ENCODE peak calls at places on chromosomes 4 and X, in five cellular contexts. G, D, T, U and C are unnamed samples.

GRCh38 chr4:186695392-186695791 is 28.3 kb downstream of the FAT1 start:
- DNase-seq in G (no peak), D (no peak), T (no peak), U (no peak), C (no peak)

GRCh38 chrX:81259008-81259713 is 57.3 kb downstream of the SH3BGRL start:
- DNase-seq in G (no peak), D (no peak), T (no peak), U (no peak), C (peak)

GRCh38 chr4:25722964-25723363 is 67.3 kb downstream of the SLC34A2 start:
- DNase-seq in G (no peak), D (no peak), T (no peak), U (no peak), C (no peak)

GRCh38 chrX:39756086-39756883 is 341.5 kb downstream of the BCOR start:
- DNase-seq in G (no peak), D (no peak), T (peak), U (no peak), C (no peak)

GRCh38 chr4:149063007-149063406 is 620.8 kb upstream of the NR3C2 start:
- DNase-seq in G (no peak), D (no peak), T (no peak), U (no peak), C (no peak)

GRCh38 chrX:19964017-19964710 is 26.7 kb downstream of the BCLAF3 start:
- DNase-seq in G (no peak), D (no peak), T (no peak), U (no peak), C (no peak)

GRCh38 chrX:71053217-71053621 is 14.9 kb downstream of the SNX12 start:
- DNase-seq in G (no peak), D (peak), T (no peak), U (no peak), C (no peak)

GRCh38 chrX:11579856-11580595 is 85.7 kb downstream of the ARHGAP6 start:
- DNase-seq in G (no peak), D (no peak), T (no peak), U (no peak), C (no peak)

GRCh38 chrX:34638116-34638515 is 19.0 kb downstream of the TMEM47 start:
- DNase-seq in G (peak), D (no peak), T (peak), U (peak), C (peak)

GRCh38 chrX:104376937-104377336 is 122.2 kb upstream of the ESX1 start:
- DNase-seq in G (no peak), D (no peak), T (no peak), U (no peak), C (no peak)

GRCh38 chrX:38880460-38880859 is 79.2 kb downstream of the MID1IP1 start:
- DNase-seq in G (peak), D (no peak), T (peak), U (no peak), C (peak)

GRCh38 chrX:38236901-38237615 is 16.4 kb upstream of the SRPX start:
- DNase-seq in G (no peak), D (no peak), T (no peak), U (no peak), C (no peak)

GRCh38 chr4:152028131-152028530 is 267.3 kb upstream of the GATB start:
- DNase-seq in G (no peak), D (no peak), T (no peak), U (no peak), C (no peak)

GRCh38 chr4:17398035-17398434 is 113.9 kb downstream of the QDPR start:
- DNase-seq in G (no peak), D (no peak), T (no peak), U (no peak), C (no peak)

GRCh38 chrX:65697173-65697572 is 29.7 kb downstream of the MSN start:
- DNase-seq in G (no peak), D (no peak), T (no peak), U (no peak), C (peak)

GRCh38 chr4:762211-763190 is 56.9 kb downstream of the PCGF3 start:
- DNase-seq in G (peak), D (no peak), T (peak), U (no peak), C (no peak)

GRCh38 chrX:39599339-39599738 is 498.4 kb downstream of the BCOR start:
- DNase-seq in G (no peak), D (no peak), T (no peak), U (no peak), C (no peak)

GRCh38 chr4:177214935-177215334 is 94.7 kb upstream of the NEIL3 start:
- DNase-seq in G (no peak), D (no peak), T (no peak), U (no peak), C (peak)

GRCh38 chr4:157389751-157390150 is 169.2 kb downstream of the GRIA2 start:
- DNase-seq in G (no peak), D (no peak), T (no peak), U (no peak), C (no peak)

GRCh38 chrX:103629295-103630170 is 758 bp downstream of the TCEAL1 start:
- DNase-seq in G (peak), D (no peak), T (peak), U (peak), C (peak)

GRCh38 chr4:88008624-88009235 is 1.3 kb downstream of the PKD2 start:
- DNase-seq in G (no peak), D (no peak), T (peak), U (no peak), C (no peak)

GRCh38 chrX:41594634-41595033 is 94.1 kb upstream of the GPR34 start:
- DNase-seq in G (no peak), D (no peak), T (no peak), U (no peak), C (no peak)

GRCh38 chr4:52038109-52038912 is at the start of gene SGCB:
- DNase-seq in G (no peak), D (no peak), T (peak), U (peak), C (peak)

GRCh38 chr4:135371137-135371536 is 1169.5 kb upstream of the PABPC4L start:
- DNase-seq in G (peak), D (no peak), T (no peak), U (no peak), C (no peak)

GRCh38 chrX:10166248-10166716 is 9.5 kb downstream of the CLCN4 start:
- DNase-seq in G (no peak), D (no peak), T (no peak), U (peak), C (no peak)

GRCh38 chr4:99013402-99013843 is 17.9 kb downstream of the METAP1 start:
- DNase-seq in G (peak), D (no peak), T (no peak), U (no peak), C (peak)

GRCh38 chr4:71599588-71599987 is 184.3 kb downstream of the GC start:
- DNase-seq in G (no peak), D (no peak), T (no peak), U (no peak), C (no peak)

GRCh38 chr4:123017636-123018390 is 95.4 kb upstream of the NUDT6 start:
- DNase-seq in G (no peak), D (no peak), T (peak), U (no peak), C (peak)

GRCh38 chr4:154608555-154609252 is 3.8 kb downstream of the FGG start:
- DNase-seq in G (no peak), D (no peak), T (no peak), U (no peak), C (no peak)

GRCh38 chr4:74431113-74431826 is 13.7 kb upstream of the AREG start:
- DNase-seq in G (no peak), D (peak), T (no peak), U (no peak), C (no peak)

GRCh38 chr4:113553082-113553481 is 208.5 kb downstream of the CAMK2D start:
- DNase-seq in G (no peak), D (no peak), T (no peak), U (no peak), C (no peak)

GRCh38 chrX:72169008-72169728 is 12.4 kb upstream of the PIN4 start:
- DNase-seq in G (no peak), D (no peak), T (no peak), U (no peak), C (no peak)

GRCh38 chr4:27635936-27636913 is 775.6 kb downstream of the STIM2 start:
- DNase-seq in G (no peak), D (peak), T (no peak), U (no peak), C (no peak)

GRCh38 chr4:163523791-163524365 is 29.4 kb downstream of the TMA16 start:
- DNase-seq in G (no peak), D (no peak), T (no peak), U (no peak), C (no peak)

GRCh38 chrX:141341341-141341740 is 99.0 kb upstream of the SPANXC start:
- DNase-seq in G (no peak), D (no peak), T (peak), U (no peak), C (peak)

GRCh38 chrX:30659421-30659820 is 6.2 kb downstream of the GK start:
- DNase-seq in G (no peak), D (no peak), T (peak), U (peak), C (peak)

GRCh38 chr4:77854431-77855111 is 8.1 kb upstream of the MRPL1 start:
- DNase-seq in G (no peak), D (no peak), T (no peak), U (no peak), C (no peak)

GRCh38 chr4:151942971-151943370 is 182.2 kb upstream of the GATB start:
- DNase-seq in G (no peak), D (no peak), T (no peak), U (no peak), C (no peak)

GRCh38 chr4:140049024-140049923 is 104.7 kb downstream of the MAML3 start:
- DNase-seq in G (peak), D (no peak), T (peak), U (no peak), C (peak)
- TF ChIP-seq SMC3 in G (no peak), D (no peak), T (peak), U (no peak), C (no peak)

DNA sequence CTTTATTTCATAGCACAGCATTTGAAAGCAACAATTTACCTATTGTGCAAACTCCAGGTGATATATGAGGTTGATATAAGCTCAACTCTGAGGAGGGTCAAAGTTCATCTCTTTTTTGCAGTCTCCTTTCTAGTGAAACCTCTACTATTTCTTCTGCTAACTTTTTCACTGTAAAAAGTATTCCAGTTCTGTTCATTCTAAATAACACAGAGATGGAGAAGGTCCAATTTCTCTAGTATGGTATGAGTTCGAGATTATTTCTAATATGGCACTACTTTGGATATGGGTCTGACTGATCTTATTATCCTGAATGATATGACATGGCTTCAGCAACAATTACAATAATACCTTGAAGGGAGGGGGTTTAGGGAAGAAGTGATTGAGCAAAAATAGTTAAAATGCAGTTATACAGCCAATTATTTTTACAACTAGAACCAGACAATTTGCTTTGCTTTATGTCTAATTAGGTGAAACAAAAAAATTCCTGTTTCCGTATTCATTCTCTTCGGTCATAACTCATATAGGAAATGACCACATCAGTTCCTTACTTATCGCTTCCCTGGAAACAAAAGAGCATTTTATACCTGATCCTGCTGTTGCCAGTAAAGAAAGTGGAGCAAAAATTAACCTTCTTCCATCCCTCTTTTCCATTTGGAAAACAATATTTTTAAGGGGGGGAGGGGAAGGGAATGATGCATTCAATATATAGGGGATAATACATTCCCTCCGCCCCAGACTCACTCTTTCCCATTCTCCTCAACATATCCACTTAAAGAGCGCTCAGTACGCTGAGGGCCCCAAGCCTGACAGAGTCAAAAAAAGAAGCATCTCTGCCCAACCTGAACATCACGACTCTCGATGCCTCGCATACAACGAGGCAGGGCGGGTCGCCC is 1.0 kb downstream of the TBC1D9 start:
- DNase-seq in G (no peak), D (no peak), T (no peak), U (no peak), C (no peak)
- TF ChIP-seq POLR2A in G (no peak), D (no peak), T (no peak), U (no peak), C (no peak)

DNA sequence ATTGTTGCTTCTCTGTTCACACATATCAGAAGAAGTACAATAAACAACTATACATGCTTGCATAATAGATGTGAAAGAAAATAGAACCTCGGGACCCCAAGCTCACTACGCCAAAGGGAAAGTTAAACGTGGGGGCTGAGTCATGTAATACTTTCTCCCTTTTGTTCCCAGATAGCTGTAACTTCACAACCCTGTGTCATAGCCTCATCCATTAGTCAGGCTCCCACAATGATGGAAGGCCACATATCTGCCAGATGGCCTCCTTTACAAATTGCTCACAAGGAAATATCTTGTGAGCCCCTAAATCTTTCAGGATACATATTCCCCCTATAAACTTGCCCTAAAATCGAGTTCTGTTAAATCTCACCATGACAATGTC is 476.9 kb downstream of the DTHD1 start:
- DNase-seq in G (no peak), D (no peak), T (no peak), U (no peak), C (no peak)
- TF ChIP-seq RAD21 in G (no peak), D (no peak), T (no peak), U (no peak), C (no peak)

DNA sequence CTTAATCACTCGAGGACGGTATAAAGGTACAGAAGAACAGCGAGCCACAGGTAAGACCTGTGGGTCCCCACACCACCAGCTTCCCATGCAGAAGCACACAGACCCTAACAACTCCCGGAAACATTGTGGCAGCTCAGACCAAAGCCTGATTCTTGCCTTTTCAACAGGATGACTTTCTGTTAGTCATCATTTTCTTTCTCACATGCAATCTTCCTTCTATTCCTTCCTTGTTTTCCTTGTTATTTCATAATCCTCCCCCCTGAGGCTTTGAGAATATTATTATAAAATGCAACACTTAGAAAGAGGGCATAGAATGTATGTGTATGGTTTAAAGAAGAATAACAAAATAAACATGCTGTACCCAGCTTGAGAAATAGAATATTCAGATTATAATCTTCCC is 100.8 kb downstream of the FHDC1 start:
- DNase-seq in G (no peak), D (no peak), T (no peak), U (no peak), C (no peak)
- TF ChIP-seq SMC3 in G (no peak), D (no peak), T (no peak), U (no peak), C (no peak)

DNA sequence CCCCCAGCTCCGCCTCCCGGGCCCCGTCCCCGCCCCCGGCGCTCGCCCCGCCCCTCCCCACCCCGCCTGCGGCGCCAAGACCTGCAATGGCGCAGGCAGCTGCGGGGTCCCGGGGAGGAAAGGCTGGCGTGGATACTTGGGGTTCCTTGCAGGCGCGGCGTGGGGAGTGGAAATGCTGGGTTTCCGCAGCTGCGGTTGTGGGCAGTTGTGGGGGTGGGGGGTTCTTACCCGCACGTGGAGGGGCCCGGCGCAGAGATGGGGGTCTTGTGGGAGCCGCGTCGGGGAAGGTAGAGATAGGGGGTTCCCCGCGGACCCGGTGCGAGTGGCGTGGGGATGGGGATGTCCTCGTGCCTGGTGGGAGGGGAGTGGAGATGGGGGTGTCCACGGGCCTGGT is 678 bp upstream of the ASMTL start:
- DNase-seq in G (no peak), D (no peak), T (no peak), U (no peak), C (no peak)
- TF ChIP-seq POLR2A in G (peak), D (peak), T (peak), U (no peak), C (no peak)

GRCh38 chr4:101127176-101127790 is 220.0 kb downstream of the PPP3CA start:
- DNase-seq in G (no peak), D (no peak), T (no peak), U (no peak), C (no peak)
- TF ChIP-seq RAD21 in G (no peak), D (no peak), T (no peak), U (no peak), C (no peak)

GRCh38 chrX:47543496-47543895 is 17.5 kb upstream of the ARAF start:
- DNase-seq in G (no peak), D (no peak), T (no peak), U (no peak), C (no peak)

GRCh38 chrX:47539860-47540259 is 21.1 kb upstream of the ARAF start:
- DNase-seq in G (no peak), D (no peak), T (no peak), U (no peak), C (peak)

GRCh38 chrX:47540754-47541538 is 20.1 kb upstream of the ARAF start:
- DNase-seq in G (peak), D (no peak), T (peak), U (peak), C (peak)
- TF ChIP-seq SMC3 in G (peak), D (peak), T (peak), U (peak), C (peak)